ENCODE peak calls at places on chromosomes 5 and 9, in seven cellular contexts. Y, B, W, G, C, X and Z are unnamed samples.

GRCh38 chr5:82564963-82565362 is 286.8 kb upstream of the RPS23 start:
- DNase-seq in Y (no peak), B (no peak), W (no peak), G (no peak), C (no peak), X (no peak), Z (no peak)

GRCh38 chr9:77896269-77897245 is 135.1 kb downstream of the GNAQ start:
- DNase-seq in Y (no peak), B (no peak), W (no peak), G (no peak), C (no peak), X (no peak), Z (no peak)

GRCh38 chr9:76373173-76373771 is 21.0 kb downstream of the RFK start:
- DNase-seq in Y (peak), B (no peak), W (peak), G (peak), C (peak), X (no peak), Z (no peak)

GRCh38 chr9:107288701-107289100 is 5.6 kb downstream of the RAD23B start:
- DNase-seq in Y (no peak), B (no peak), W (no peak), G (no peak), C (no peak), X (no peak), Z (no peak)

GRCh38 chr9:120394058-120394669 is 185.8 kb downstream of the CDK5RAP2 start:
- DNase-seq in Y (peak), B (no peak), W (peak), G (peak), C (peak), X (no peak), Z (no peak)

GRCh38 chr5:103021310-103021709 is 98.6 kb downstream of the GIN1 start:
- DNase-seq in Y (no peak), B (no peak), W (no peak), G (peak), C (no peak), X (no peak), Z (no peak)

GRCh38 chr9:122125891-122126331 is 32.8 kb upstream of the TTLL11 start:
- DNase-seq in Y (peak), B (peak), W (no peak), G (no peak), C (peak), X (no peak), Z (no peak)

GRCh38 chr9:4277531-4277991 is 22.3 kb downstream of the GLIS3 start:
- DNase-seq in Y (peak), B (no peak), W (no peak), G (no peak), C (no peak), X (no peak), Z (no peak)

GRCh38 chr5:144390133-144390532 is 219.5 kb downstream of the KCTD16 start:
- DNase-seq in Y (peak), B (peak), W (no peak), G (no peak), C (peak), X (no peak), Z (no peak)

GRCh38 chr5:115098041-115098702 is 71.5 kb downstream of the TRIM36 start:
- DNase-seq in Y (peak), B (peak), W (peak), G (peak), C (peak), X (peak), Z (peak)

GRCh38 chr9:124277420-124277819 is 19.7 kb downstream of the NEK6 start:
- DNase-seq in Y (no peak), B (no peak), W (no peak), G (no peak), C (no peak), X (no peak), Z (no peak)

GRCh38 chr5:151745071-151745705 is 13.2 kb downstream of the ATOX1 start:
- DNase-seq in Y (peak), B (no peak), W (peak), G (peak), C (peak), X (no peak), Z (no peak)

GRCh38 chr9:117772960-117773359 is 68.8 kb downstream of the TLR4 start:
- DNase-seq in Y (peak), B (no peak), W (peak), G (peak), C (peak), X (no peak), Z (no peak)

GRCh38 chr9:120388000-120388855 is 191.7 kb downstream of the CDK5RAP2 start:
- DNase-seq in Y (no peak), B (no peak), W (no peak), G (no peak), C (no peak), X (peak), Z (no peak)

GRCh38 chr5:134603059-134603458 is 29.6 kb downstream of the SAR1B start:
- DNase-seq in Y (peak), B (no peak), W (no peak), G (peak), C (peak), X (no peak), Z (no peak)

GRCh38 chr5:127562252-127562651 is 44.8 kb downstream of the PRRC1 start:
- DNase-seq in Y (peak), B (peak), W (no peak), G (peak), C (peak), X (peak), Z (peak)

GRCh38 chr5:133075572-133076536 is 24.0 kb downstream of the HSPA4 start:
- DNase-seq in Y (no peak), B (no peak), W (peak), G (no peak), C (no peak), X (no peak), Z (no peak)

GRCh38 chr5:37471666-37472197 is 92.6 kb downstream of the WDR70 start:
- DNase-seq in Y (no peak), B (no peak), W (no peak), G (no peak), C (no peak), X (no peak), Z (no peak)

GRCh38 chr5:32504923-32505596 is 60.5 kb upstream of the ZFR start:
- DNase-seq in Y (peak), B (peak), W (peak), G (peak), C (peak), X (peak), Z (no peak)

GRCh38 chr5:446066-446725 is 3.2 kb downstream of the EXOC3 start:
- DNase-seq in Y (no peak), B (no peak), W (no peak), G (no peak), C (no peak), X (no peak), Z (no peak)

DNA sequence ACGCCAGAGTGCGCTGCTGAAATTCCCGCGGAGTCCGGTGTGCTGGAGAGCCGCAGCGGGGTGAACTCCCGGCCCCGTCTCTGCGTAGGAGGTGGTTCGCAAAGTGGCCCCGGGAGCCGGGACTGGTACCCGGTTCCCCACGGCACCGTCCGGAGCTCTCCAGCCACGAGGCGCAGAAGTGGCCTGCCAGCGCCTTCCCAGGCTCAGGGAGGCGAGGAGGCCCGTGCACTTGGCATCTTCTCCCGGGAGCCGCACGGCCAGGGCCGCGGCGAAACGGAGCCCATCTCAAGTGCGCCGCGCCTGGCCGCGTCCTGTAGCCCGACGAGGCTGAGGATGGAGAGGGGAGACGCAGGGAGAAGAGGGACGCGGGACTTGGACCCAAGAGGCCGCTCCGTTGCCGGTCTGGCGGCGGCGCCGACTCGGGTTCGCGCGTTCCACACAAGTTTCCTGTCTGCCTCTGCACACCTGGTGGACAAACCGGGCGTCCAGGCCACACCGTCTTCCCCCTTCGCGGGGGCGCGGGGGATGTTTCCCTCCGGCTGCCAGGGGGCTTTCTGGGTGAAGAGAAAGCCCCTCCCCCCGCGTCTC is 1.0 kb upstream of the IRX1 start:
- DNase-seq in Y (no peak), B (peak), W (no peak), G (peak), C (no peak), X (peak), Z (no peak)
- H3K4me3 ChIP-seq in Y (no peak), B (peak), W (peak), G (peak), C (no peak), X (peak), Z (peak)

GRCh38 chr9:86586144-86586494 is 231.9 kb upstream of the TUT7 start:
- DNase-seq in Y (no peak), B (no peak), W (no peak), G (no peak), C (no peak), X (no peak), Z (no peak)
- H3K4me3 ChIP-seq in Y (no peak), B (no peak), W (no peak), G (no peak), C (no peak), X (no peak), Z (no peak)

DNA sequence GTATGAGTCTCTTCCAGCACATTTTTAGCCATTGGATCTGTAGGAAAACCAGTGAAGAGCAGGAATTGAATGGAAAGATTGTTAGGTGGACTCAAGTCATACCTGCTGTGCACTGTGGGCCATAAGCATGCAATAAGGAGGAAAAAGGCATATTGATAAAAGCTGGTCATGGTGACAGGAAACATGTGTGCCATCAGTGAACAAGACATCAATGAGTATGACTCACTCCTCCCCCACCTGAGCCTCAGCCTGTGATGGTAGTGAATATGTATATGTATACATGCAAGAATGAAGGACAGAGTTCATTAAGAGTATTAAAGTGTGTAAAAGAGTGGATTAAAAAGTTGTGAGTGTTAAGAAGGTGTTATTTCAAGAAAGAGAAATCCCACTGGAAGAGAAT is 164.5 kb downstream of the TMEM38B start:
- DNase-seq in Y (no peak), B (no peak), W (no peak), G (no peak), C (no peak), X (no peak), Z (no peak)
- H3K4me3 ChIP-seq in Y (no peak), B (no peak), W (no peak), G (no peak), C (no peak), X (no peak), Z (no peak)

DNA sequence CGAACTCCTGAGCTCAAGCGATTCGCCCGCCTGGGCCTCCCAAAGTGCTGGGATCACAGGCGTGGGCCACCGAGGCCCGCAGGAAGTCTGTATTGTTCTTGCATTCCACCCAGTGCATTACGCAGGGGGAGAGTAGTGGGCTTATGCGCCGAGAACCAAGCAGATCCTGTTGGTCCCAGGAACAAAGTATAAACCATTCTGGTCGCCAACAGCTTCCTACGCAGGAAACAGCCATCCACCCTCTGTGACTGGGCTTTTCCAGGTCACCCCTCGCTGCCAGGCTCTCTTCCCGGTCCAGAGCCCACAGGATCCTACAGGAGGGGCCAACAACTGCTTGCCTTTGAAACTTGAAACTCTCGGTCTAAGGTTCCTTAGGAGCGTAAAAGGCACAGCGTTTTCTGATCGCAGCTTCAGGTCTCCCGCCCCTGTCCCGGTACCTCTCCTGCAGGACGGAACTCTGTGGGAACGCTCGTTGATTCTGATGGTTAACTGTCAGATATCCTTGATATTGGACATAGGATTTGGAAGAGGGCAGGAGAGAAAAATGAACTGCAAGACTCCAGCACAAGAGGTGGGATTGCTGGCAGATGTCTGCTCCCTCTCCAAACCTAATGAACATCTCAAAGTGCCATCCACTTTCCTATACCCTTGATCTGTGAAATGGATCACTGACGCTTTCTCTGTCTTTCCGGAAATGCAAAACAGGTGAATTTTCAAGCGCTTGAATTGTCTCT is 4.2 kb upstream of the ANXA2R start:
- DNase-seq in Y (peak), B (no peak), W (no peak), G (peak), C (peak), X (peak), Z (no peak)
- H3K4me3 ChIP-seq in Y (peak), B (peak), W (peak), G (peak), C (peak), X (peak), Z (peak)

GRCh38 chr9:84140535-84141101 is 160.0 kb downstream of the RMI1 start:
- DNase-seq in Y (peak), B (peak), W (no peak), G (peak), C (peak), X (peak), Z (peak)
- H3K4me3 ChIP-seq in Y (peak), B (peak), W (peak), G (peak), C (peak), X (peak), Z (no peak)

GRCh38 chr5:123810253-123810652 is 298.3 kb downstream of the CSNK1G3 start:
- DNase-seq in Y (no peak), B (no peak), W (no peak), G (no peak), C (no peak), X (peak), Z (no peak)
- H3K4me3 ChIP-seq in Y (no peak), B (no peak), W (no peak), G (no peak), C (no peak), X (no peak), Z (no peak)

GRCh38 chr9:19120846-19121245 is 6.4 kb downstream of the PLIN2 start:
- DNase-seq in Y (no peak), B (no peak), W (no peak), G (no peak), C (no peak), X (no peak), Z (no peak)
- H3K4me3 ChIP-seq in Y (no peak), B (no peak), W (no peak), G (no peak), C (no peak), X (no peak), Z (no peak)

DNA sequence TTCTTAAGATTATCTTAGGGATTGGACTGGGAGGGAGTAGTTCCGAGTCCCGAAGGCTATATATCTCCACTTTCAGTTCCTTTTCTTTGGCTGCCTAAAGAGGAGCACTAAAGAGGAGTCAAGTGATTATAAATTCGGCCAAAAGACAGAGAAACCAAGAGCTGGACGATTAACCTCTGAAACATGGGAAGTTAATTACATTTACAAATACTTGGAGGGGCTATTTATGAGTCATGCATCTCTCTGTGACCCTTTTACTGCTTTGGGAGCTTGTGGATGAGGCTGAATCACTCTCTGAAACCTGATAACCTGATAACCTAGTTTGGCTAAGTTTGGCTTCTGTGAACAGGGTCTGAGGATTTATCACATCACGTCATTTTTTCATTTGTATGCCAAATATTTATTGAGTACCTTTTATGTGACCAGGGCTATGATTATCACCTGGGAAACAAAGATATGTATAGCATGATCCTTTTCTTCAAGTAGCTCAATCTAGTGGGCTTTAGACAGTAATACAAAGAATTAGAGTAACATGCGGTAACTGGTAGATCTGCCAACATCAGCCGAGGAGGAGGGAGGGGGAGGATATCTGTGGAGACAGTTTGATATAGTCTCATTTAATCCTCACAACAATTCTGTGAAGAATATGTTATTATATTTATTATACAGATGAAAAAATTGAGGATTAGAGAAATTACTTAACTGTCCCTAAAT is 180.9 kb downstream of the CD180 start:
- DNase-seq in Y (peak), B (no peak), W (no peak), G (peak), C (peak), X (no peak), Z (no peak)
- H3K4me3 ChIP-seq in Y (peak), B (no peak), W (no peak), G (peak), C (no peak), X (no peak), Z (no peak)

GRCh38 chr5:68230285-68230684 is 14.7 kb downstream of the PIK3R1 start:
- DNase-seq in Y (no peak), B (no peak), W (no peak), G (no peak), C (no peak), X (no peak), Z (no peak)
- H3K4me3 ChIP-seq in Y (no peak), B (no peak), W (no peak), G (no peak), C (no peak), X (no peak), Z (no peak)

GRCh38 chr5:99029172-99029571 is 100.4 kb upstream of the CHD1 start:
- DNase-seq in Y (no peak), B (no peak), W (no peak), G (no peak), C (no peak), X (no peak), Z (no peak)
- H3K4me3 ChIP-seq in Y (no peak), B (no peak), W (no peak), G (no peak), C (no peak), X (no peak), Z (no peak)